ENCODE peak calls at places on chromosomes 7 and 10, in five cellular contexts. H is neural progenitor cell; F is H54; S is activated CD4-positive, alpha-beta T cell treated with anti-CD3 and anti-CD28 coated beads, Interleukin-2, amount 50 U/mL, for 4 hours; L is amniotic stem cell. X is an unnamed sample.

GRCh38 chr10:60917331-60918280 is 26.4 kb downstream of the RHOBTB1 start:
- DNase-seq in F (no peak), H (no peak), S (no peak), L (no peak), X (no peak)

GRCh38 chr10:96250349-96250748 is 21.0 kb downstream of the BLNK start:
- DNase-seq in F (no peak), S (no peak), L (no peak), H (no peak), X (no peak)

GRCh38 chr10:63636812-63637211 is 115.6 kb downstream of the REEP3 start:
- DNase-seq in F (no peak), H (no peak), L (no peak), S (no peak), X (no peak)

GRCh38 chr10:78470267-78471103 is 436.8 kb downstream of the RPS24 start:
- DNase-seq in H (no peak), F (no peak), S (no peak), L (no peak), X (no peak)

GRCh38 chr10:106320876-106321275 is 843.6 kb downstream of the SORCS1 start:
- DNase-seq in H (no peak), L (no peak), S (no peak), F (no peak), X (no peak)

GRCh38 chr7:22574756-22575517 is 74.9 kb upstream of the STEAP1B start:
- DNase-seq in F (no peak), S (no peak), L (no peak), H (no peak), X (no peak)

GRCh38 chr7:77674878-77675277 is 21.4 kb upstream of the RSBN1L start:
- DNase-seq in S (no peak), F (no peak), L (no peak), H (no peak), X (peak; percentile 29)

GRCh38 chr10:3407208-3407607 is 234.6 kb upstream of the PITRM1 start:
- DNase-seq in S (no peak), F (peak; percentile 34), H (no peak), L (no peak), X (no peak)

GRCh38 chr10:8389630-8390029 is 335.1 kb downstream of the GATA3 start:
- DNase-seq in H (no peak), L (no peak), S (no peak), F (no peak), X (peak; percentile 53)

GRCh38 chr7:108561047-108561619 is 8.4 kb downstream of the THAP5 start:
- DNase-seq in F (no peak), H (no peak), L (no peak), S (no peak), X (no peak)

GRCh38 chr7:22442887-22443369 is 57.1 kb downstream of the STEAP1B start:
- DNase-seq in S (no peak), H (no peak), L (no peak), F (no peak), X (no peak)

GRCh38 chr10:43689618-43689954 is 40.9 kb upstream of the ZNF32 start:
- DNase-seq in H (peak; percentile 44), L (no peak), F (no peak), S (no peak), X (peak; percentile 71)

GRCh38 chr10:15719899-15720634 is at the start of gene ITGA8:
- DNase-seq in H (peak; percentile 73), L (no peak), F (no peak), S (no peak), X (peak; percentile 33)

GRCh38 chr7:157522954-157523353 is 186.2 kb downstream of the DNAJB6 start:
- DNase-seq in S (no peak), H (no peak), F (no peak), L (no peak), X (no peak)

GRCh38 chr7:88169717-88170320 is 50.0 kb downstream of the SRI start:
- DNase-seq in H (peak; percentile 5), L (no peak), S (no peak), F (no peak), X (peak; percentile 11)

GRCh38 chr10:114920459-114920858 is 17.5 kb upstream of the TRUB1 start:
- DNase-seq in L (no peak), F (no peak), S (no peak), H (no peak), X (no peak)

GRCh38 chr7:31145339-31145738 is 93.2 kb downstream of the ADCYAP1R1 start:
- DNase-seq in F (no peak), H (peak; percentile 52), S (no peak), L (no peak), X (peak; percentile 23)

GRCh38 chr10:101919026-101919784 is 75.6 kb upstream of the KCNIP2 start:
- DNase-seq in F (no peak), L (no peak), H (peak; percentile 15), S (no peak), X (no peak)